ENCODE peak calls at places on chromosome 20, in eight cellular contexts. One of them, this sample, is unnamed.

GRCh38 chr20:63706852-63707557 is 771 bp downstream of the ARFRP1 start:
- DNase-seq in K562: peak
- DNase-seq in activated naive CD8-positive, alpha-beta T cell treated with anti-CD3 and anti-CD28 coated beads, Interleukin-2, amount 50 U/mL, for 16 hours: no peak
- DNase-seq in COLO829: peak
- DNase-seq in CD8-positive, alpha-beta T cell: peak
- DNase-seq in cardiac muscle cell: peak
- DNase-seq in T-helper 9 cell: peak
- DNase-seq in left ventricle myocardium inferior: no peak
- DNase-seq in this sample: no peak

GRCh38 chr20:58596244-58597010 is 54.7 kb upstream of the STX16 start:
- DNase-seq in K562: no peak
- DNase-seq in activated naive CD8-positive, alpha-beta T cell treated with anti-CD3 and anti-CD28 coated beads, Interleukin-2, amount 50 U/mL, for 16 hours: no peak
- DNase-seq in COLO829: no peak
- DNase-seq in CD8-positive, alpha-beta T cell: no peak
- DNase-seq in cardiac muscle cell: no peak
- DNase-seq in T-helper 9 cell: no peak
- DNase-seq in left ventricle myocardium inferior: no peak
- DNase-seq in this sample: no peak

GRCh38 chr20:3758566-3758965 is 9.0 kb downstream of the ADISSP start:
- DNase-seq in K562: no peak
- DNase-seq in activated naive CD8-positive, alpha-beta T cell treated with anti-CD3 and anti-CD28 coated beads, Interleukin-2, amount 50 U/mL, for 16 hours: no peak
- DNase-seq in COLO829: no peak
- DNase-seq in CD8-positive, alpha-beta T cell: no peak
- DNase-seq in cardiac muscle cell: no peak
- DNase-seq in T-helper 9 cell: no peak
- DNase-seq in left ventricle myocardium inferior: no peak
- DNase-seq in this sample: no peak

GRCh38 chr20:22801528-22801927 is 217.2 kb upstream of the FOXA2 start:
- DNase-seq in K562: no peak
- DNase-seq in activated naive CD8-positive, alpha-beta T cell treated with anti-CD3 and anti-CD28 coated beads, Interleukin-2, amount 50 U/mL, for 16 hours: no peak
- DNase-seq in COLO829: no peak
- DNase-seq in CD8-positive, alpha-beta T cell: no peak
- DNase-seq in cardiac muscle cell: no peak
- DNase-seq in T-helper 9 cell: no peak
- DNase-seq in left ventricle myocardium inferior: no peak
- DNase-seq in this sample: no peak

GRCh38 chr20:8721098-8721497 is 347.8 kb upstream of the PLCB4 start:
- DNase-seq in K562: no peak
- DNase-seq in activated naive CD8-positive, alpha-beta T cell treated with anti-CD3 and anti-CD28 coated beads, Interleukin-2, amount 50 U/mL, for 16 hours: no peak
- DNase-seq in COLO829: peak
- DNase-seq in CD8-positive, alpha-beta T cell: no peak
- DNase-seq in cardiac muscle cell: peak
- DNase-seq in T-helper 9 cell: no peak
- DNase-seq in left ventricle myocardium inferior: peak
- DNase-seq in this sample: no peak

GRCh38 chr20:58697867-58698703 is 5.5 kb downstream of the NPEPL1 start:
- DNase-seq in K562: no peak
- DNase-seq in activated naive CD8-positive, alpha-beta T cell treated with anti-CD3 and anti-CD28 coated beads, Interleukin-2, amount 50 U/mL, for 16 hours: no peak
- DNase-seq in COLO829: no peak
- DNase-seq in CD8-positive, alpha-beta T cell: no peak
- DNase-seq in cardiac muscle cell: no peak
- DNase-seq in T-helper 9 cell: no peak
- DNase-seq in left ventricle myocardium inferior: peak
- DNase-seq in this sample: no peak

GRCh38 chr20:17590245-17590644 is 20.4 kb downstream of the DSTN start:
- DNase-seq in K562: no peak
- DNase-seq in activated naive CD8-positive, alpha-beta T cell treated with anti-CD3 and anti-CD28 coated beads, Interleukin-2, amount 50 U/mL, for 16 hours: no peak
- DNase-seq in COLO829: no peak
- DNase-seq in CD8-positive, alpha-beta T cell: no peak
- DNase-seq in cardiac muscle cell: peak
- DNase-seq in T-helper 9 cell: no peak
- DNase-seq in left ventricle myocardium inferior: no peak
- DNase-seq in this sample: no peak

GRCh38 chr20:2872304-2873009 is 824 bp upstream of the PTPRA start:
- DNase-seq in K562: peak
- DNase-seq in activated naive CD8-positive, alpha-beta T cell treated with anti-CD3 and anti-CD28 coated beads, Interleukin-2, amount 50 U/mL, for 16 hours: peak
- DNase-seq in COLO829: no peak
- DNase-seq in CD8-positive, alpha-beta T cell: peak
- DNase-seq in cardiac muscle cell: peak
- DNase-seq in T-helper 9 cell: peak
- DNase-seq in left ventricle myocardium inferior: peak
- DNase-seq in this sample: peak

GRCh38 chr20:33846291-33846916 is 35.3 kb downstream of the CHMP4B start:
- DNase-seq in K562: peak
- DNase-seq in activated naive CD8-positive, alpha-beta T cell treated with anti-CD3 and anti-CD28 coated beads, Interleukin-2, amount 50 U/mL, for 16 hours: no peak
- DNase-seq in COLO829: peak
- DNase-seq in CD8-positive, alpha-beta T cell: no peak
- DNase-seq in cardiac muscle cell: no peak
- DNase-seq in T-helper 9 cell: no peak
- DNase-seq in left ventricle myocardium inferior: peak
- DNase-seq in this sample: no peak

GRCh38 chr20:60446273-60447111 is 488.3 kb downstream of the CDH26 start:
- DNase-seq in K562: no peak
- DNase-seq in activated naive CD8-positive, alpha-beta T cell treated with anti-CD3 and anti-CD28 coated beads, Interleukin-2, amount 50 U/mL, for 16 hours: no peak
- DNase-seq in COLO829: no peak
- DNase-seq in CD8-positive, alpha-beta T cell: no peak
- DNase-seq in cardiac muscle cell: no peak
- DNase-seq in T-helper 9 cell: no peak
- DNase-seq in left ventricle myocardium inferior: no peak
- DNase-seq in this sample: no peak

GRCh38 chr20:20513720-20514119 is 145.8 kb downstream of the INSM1 start:
- DNase-seq in K562: no peak
- DNase-seq in activated naive CD8-positive, alpha-beta T cell treated with anti-CD3 and anti-CD28 coated beads, Interleukin-2, amount 50 U/mL, for 16 hours: no peak
- DNase-seq in COLO829: no peak
- DNase-seq in CD8-positive, alpha-beta T cell: no peak
- DNase-seq in cardiac muscle cell: no peak
- DNase-seq in T-helper 9 cell: no peak
- DNase-seq in left ventricle myocardium inferior: no peak
- DNase-seq in this sample: no peak

GRCh38 chr20:25459111-25459830 is 51.8 kb downstream of the GINS1 start:
- DNase-seq in K562: no peak
- DNase-seq in activated naive CD8-positive, alpha-beta T cell treated with anti-CD3 and anti-CD28 coated beads, Interleukin-2, amount 50 U/mL, for 16 hours: no peak
- DNase-seq in COLO829: no peak
- DNase-seq in CD8-positive, alpha-beta T cell: no peak
- DNase-seq in cardiac muscle cell: no peak
- DNase-seq in T-helper 9 cell: no peak
- DNase-seq in left ventricle myocardium inferior: no peak
- DNase-seq in this sample: no peak

GRCh38 chr20:18360601-18361000 is 72.3 kb downstream of the ZNF133 start:
- DNase-seq in K562: no peak
- DNase-seq in activated naive CD8-positive, alpha-beta T cell treated with anti-CD3 and anti-CD28 coated beads, Interleukin-2, amount 50 U/mL, for 16 hours: no peak
- DNase-seq in COLO829: no peak
- DNase-seq in CD8-positive, alpha-beta T cell: no peak
- DNase-seq in cardiac muscle cell: no peak
- DNase-seq in T-helper 9 cell: no peak
- DNase-seq in left ventricle myocardium inferior: no peak
- DNase-seq in this sample: no peak

GRCh38 chr20:2108987-2109386 is 7.4 kb downstream of the STK35 start:
- DNase-seq in K562: no peak
- DNase-seq in activated naive CD8-positive, alpha-beta T cell treated with anti-CD3 and anti-CD28 coated beads, Interleukin-2, amount 50 U/mL, for 16 hours: no peak
- DNase-seq in COLO829: no peak
- DNase-seq in CD8-positive, alpha-beta T cell: no peak
- DNase-seq in cardiac muscle cell: no peak
- DNase-seq in T-helper 9 cell: no peak
- DNase-seq in left ventricle myocardium inferior: no peak
- DNase-seq in this sample: no peak

GRCh38 chr20:2217857-2218529 is 77.8 kb upstream of the TGM3 start:
- DNase-seq in K562: no peak
- DNase-seq in activated naive CD8-positive, alpha-beta T cell treated with anti-CD3 and anti-CD28 coated beads, Interleukin-2, amount 50 U/mL, for 16 hours: no peak
- DNase-seq in COLO829: no peak
- DNase-seq in CD8-positive, alpha-beta T cell: no peak
- DNase-seq in cardiac muscle cell: no peak
- DNase-seq in T-helper 9 cell: no peak
- DNase-seq in left ventricle myocardium inferior: no peak
- DNase-seq in this sample: no peak

GRCh38 chr20:7038029-7038428 is 270.5 kb downstream of the BMP2 start:
- DNase-seq in K562: no peak
- DNase-seq in activated naive CD8-positive, alpha-beta T cell treated with anti-CD3 and anti-CD28 coated beads, Interleukin-2, amount 50 U/mL, for 16 hours: no peak
- DNase-seq in COLO829: no peak
- DNase-seq in CD8-positive, alpha-beta T cell: no peak
- DNase-seq in cardiac muscle cell: no peak
- DNase-seq in T-helper 9 cell: no peak
- DNase-seq in left ventricle myocardium inferior: no peak
- DNase-seq in this sample: no peak

GRCh38 chr20:43386878-43387277 is 70.8 kb upstream of the SRSF6 start:
- DNase-seq in K562: no peak
- DNase-seq in activated naive CD8-positive, alpha-beta T cell treated with anti-CD3 and anti-CD28 coated beads, Interleukin-2, amount 50 U/mL, for 16 hours: no peak
- DNase-seq in COLO829: no peak
- DNase-seq in CD8-positive, alpha-beta T cell: no peak
- DNase-seq in cardiac muscle cell: no peak
- DNase-seq in T-helper 9 cell: no peak
- DNase-seq in left ventricle myocardium inferior: no peak
- DNase-seq in this sample: no peak

GRCh38 chr20:17615645-17616479 is 46.0 kb downstream of the DSTN start:
- DNase-seq in K562: no peak
- DNase-seq in activated naive CD8-positive, alpha-beta T cell treated with anti-CD3 and anti-CD28 coated beads, Interleukin-2, amount 50 U/mL, for 16 hours: no peak
- DNase-seq in COLO829: no peak
- DNase-seq in CD8-positive, alpha-beta T cell: no peak
- DNase-seq in cardiac muscle cell: no peak
- DNase-seq in T-helper 9 cell: no peak
- DNase-seq in left ventricle myocardium inferior: no peak
- DNase-seq in this sample: no peak

GRCh38 chr20:5056801-5057599 is 55.7 kb upstream of the SLC23A2 start:
- DNase-seq in K562: peak
- DNase-seq in activated naive CD8-positive, alpha-beta T cell treated with anti-CD3 and anti-CD28 coated beads, Interleukin-2, amount 50 U/mL, for 16 hours: peak
- DNase-seq in COLO829: peak
- DNase-seq in CD8-positive, alpha-beta T cell: peak
- DNase-seq in cardiac muscle cell: no peak
- DNase-seq in T-helper 9 cell: peak
- DNase-seq in left ventricle myocardium inferior: peak
- DNase-seq in this sample: peak

GRCh38 chr20:58133020-58133419 is 95.4 kb downstream of the ANKRD60 start:
- DNase-seq in K562: no peak
- DNase-seq in activated naive CD8-positive, alpha-beta T cell treated with anti-CD3 and anti-CD28 coated beads, Interleukin-2, amount 50 U/mL, for 16 hours: no peak
- DNase-seq in COLO829: no peak
- DNase-seq in CD8-positive, alpha-beta T cell: no peak
- DNase-seq in cardiac muscle cell: no peak
- DNase-seq in T-helper 9 cell: no peak
- DNase-seq in left ventricle myocardium inferior: no peak
- DNase-seq in this sample: no peak

GRCh38 chr20:41427833-41428232 is 61.2 kb upstream of the EMILIN3 start:
- DNase-seq in K562: no peak
- DNase-seq in activated naive CD8-positive, alpha-beta T cell treated with anti-CD3 and anti-CD28 coated beads, Interleukin-2, amount 50 U/mL, for 16 hours: no peak
- DNase-seq in COLO829: no peak
- DNase-seq in CD8-positive, alpha-beta T cell: no peak
- DNase-seq in cardiac muscle cell: no peak
- DNase-seq in T-helper 9 cell: no peak
- DNase-seq in left ventricle myocardium inferior: no peak
- DNase-seq in this sample: no peak

GRCh38 chr20:62458256-62459251 is 17.2 kb downstream of the GATA5 start:
- DNase-seq in K562: peak
- DNase-seq in activated naive CD8-positive, alpha-beta T cell treated with anti-CD3 and anti-CD28 coated beads, Interleukin-2, amount 50 U/mL, for 16 hours: no peak
- DNase-seq in COLO829: no peak
- DNase-seq in CD8-positive, alpha-beta T cell: no peak
- DNase-seq in cardiac muscle cell: no peak
- DNase-seq in T-helper 9 cell: no peak
- DNase-seq in left ventricle myocardium inferior: no peak
- DNase-seq in this sample: no peak

GRCh38 chr20:58069207-58069606 is 159.2 kb downstream of the ANKRD60 start:
- DNase-seq in K562: no peak
- DNase-seq in activated naive CD8-positive, alpha-beta T cell treated with anti-CD3 and anti-CD28 coated beads, Interleukin-2, amount 50 U/mL, for 16 hours: no peak
- DNase-seq in COLO829: no peak
- DNase-seq in CD8-positive, alpha-beta T cell: no peak
- DNase-seq in cardiac muscle cell: no peak
- DNase-seq in T-helper 9 cell: no peak
- DNase-seq in left ventricle myocardium inferior: no peak
- DNase-seq in this sample: no peak

GRCh38 chr20:15491564-15491963 is 1081.7 kb downstream of the KIF16B start:
- DNase-seq in K562: no peak
- DNase-seq in activated naive CD8-positive, alpha-beta T cell treated with anti-CD3 and anti-CD28 coated beads, Interleukin-2, amount 50 U/mL, for 16 hours: no peak
- DNase-seq in COLO829: no peak
- DNase-seq in CD8-positive, alpha-beta T cell: no peak
- DNase-seq in cardiac muscle cell: no peak
- DNase-seq in T-helper 9 cell: no peak
- DNase-seq in left ventricle myocardium inferior: no peak
- DNase-seq in this sample: no peak

GRCh38 chr20:58852559-58853271 is at the start of gene GNAS:
- DNase-seq in K562: peak
- DNase-seq in activated naive CD8-positive, alpha-beta T cell treated with anti-CD3 and anti-CD28 coated beads, Interleukin-2, amount 50 U/mL, for 16 hours: no peak
- DNase-seq in COLO829: peak
- DNase-seq in CD8-positive, alpha-beta T cell: peak
- DNase-seq in cardiac muscle cell: peak
- DNase-seq in T-helper 9 cell: peak
- DNase-seq in left ventricle myocardium inferior: peak
- DNase-seq in this sample: peak

GRCh38 chr20:60453847-60454246 is 495.6 kb downstream of the CDH26 start:
- DNase-seq in K562: peak
- DNase-seq in activated naive CD8-positive, alpha-beta T cell treated with anti-CD3 and anti-CD28 coated beads, Interleukin-2, amount 50 U/mL, for 16 hours: no peak
- DNase-seq in COLO829: no peak
- DNase-seq in CD8-positive, alpha-beta T cell: no peak
- DNase-seq in cardiac muscle cell: peak
- DNase-seq in T-helper 9 cell: no peak
- DNase-seq in left ventricle myocardium inferior: no peak
- DNase-seq in this sample: no peak

GRCh38 chr20:46746972-46747371 is 37.5 kb downstream of the SLC2A10 start:
- DNase-seq in K562: no peak
- DNase-seq in activated naive CD8-positive, alpha-beta T cell treated with anti-CD3 and anti-CD28 coated beads, Interleukin-2, amount 50 U/mL, for 16 hours: no peak
- DNase-seq in COLO829: peak
- DNase-seq in CD8-positive, alpha-beta T cell: no peak
- DNase-seq in cardiac muscle cell: no peak
- DNase-seq in T-helper 9 cell: no peak
- DNase-seq in left ventricle myocardium inferior: no peak
- DNase-seq in this sample: no peak

GRCh38 chr20:12293900-12294299 is 376.2 kb downstream of the BTBD3 start:
- DNase-seq in K562: no peak
- DNase-seq in activated naive CD8-positive, alpha-beta T cell treated with anti-CD3 and anti-CD28 coated beads, Interleukin-2, amount 50 U/mL, for 16 hours: no peak
- DNase-seq in COLO829: no peak
- DNase-seq in CD8-positive, alpha-beta T cell: no peak
- DNase-seq in cardiac muscle cell: no peak
- DNase-seq in T-helper 9 cell: no peak
- DNase-seq in left ventricle myocardium inferior: no peak
- DNase-seq in this sample: no peak

GRCh38 chr20:20549267-20549612 is 163.2 kb downstream of the RALGAPA2 start:
- DNase-seq in K562: no peak
- DNase-seq in activated naive CD8-positive, alpha-beta T cell treated with anti-CD3 and anti-CD28 coated beads, Interleukin-2, amount 50 U/mL, for 16 hours: no peak
- DNase-seq in COLO829: no peak
- DNase-seq in CD8-positive, alpha-beta T cell: no peak
- DNase-seq in cardiac muscle cell: no peak
- DNase-seq in T-helper 9 cell: no peak
- DNase-seq in left ventricle myocardium inferior: no peak
- DNase-seq in this sample: no peak

GRCh38 chr20:26295006-26295405 is 598.4 kb upstream of the ZNF337 start:
- DNase-seq in K562: no peak
- DNase-seq in activated naive CD8-positive, alpha-beta T cell treated with anti-CD3 and anti-CD28 coated beads, Interleukin-2, amount 50 U/mL, for 16 hours: no peak
- DNase-seq in COLO829: no peak
- DNase-seq in CD8-positive, alpha-beta T cell: no peak
- DNase-seq in cardiac muscle cell: no peak
- DNase-seq in T-helper 9 cell: no peak
- DNase-seq in left ventricle myocardium inferior: no peak
- DNase-seq in this sample: no peak

GRCh38 chr20:1735417-1736089 is 78.0 kb upstream of the SIRPG start:
- DNase-seq in K562: no peak
- DNase-seq in activated naive CD8-positive, alpha-beta T cell treated with anti-CD3 and anti-CD28 coated beads, Interleukin-2, amount 50 U/mL, for 16 hours: no peak
- DNase-seq in COLO829: no peak
- DNase-seq in CD8-positive, alpha-beta T cell: no peak
- DNase-seq in cardiac muscle cell: no peak
- DNase-seq in T-helper 9 cell: no peak
- DNase-seq in left ventricle myocardium inferior: no peak
- DNase-seq in this sample: no peak

GRCh38 chr20:9306521-9306920 is 207.9 kb upstream of the LAMP5 start:
- DNase-seq in K562: no peak
- DNase-seq in activated naive CD8-positive, alpha-beta T cell treated with anti-CD3 and anti-CD28 coated beads, Interleukin-2, amount 50 U/mL, for 16 hours: no peak
- DNase-seq in COLO829: no peak
- DNase-seq in CD8-positive, alpha-beta T cell: no peak
- DNase-seq in cardiac muscle cell: no peak
- DNase-seq in T-helper 9 cell: no peak
- DNase-seq in left ventricle myocardium inferior: no peak
- DNase-seq in this sample: no peak

GRCh38 chr20:38159949-38160756 is 4.9 kb downstream of the TGM2 start:
- DNase-seq in K562: peak
- DNase-seq in activated naive CD8-positive, alpha-beta T cell treated with anti-CD3 and anti-CD28 coated beads, Interleukin-2, amount 50 U/mL, for 16 hours: no peak
- DNase-seq in COLO829: no peak
- DNase-seq in CD8-positive, alpha-beta T cell: no peak
- DNase-seq in cardiac muscle cell: no peak
- DNase-seq in T-helper 9 cell: no peak
- DNase-seq in left ventricle myocardium inferior: no peak
- DNase-seq in this sample: no peak

GRCh38 chr20:43191946-43192847 is 2.5 kb upstream of the PTPRT start:
- DNase-seq in K562: peak
- DNase-seq in activated naive CD8-positive, alpha-beta T cell treated with anti-CD3 and anti-CD28 coated beads, Interleukin-2, amount 50 U/mL, for 16 hours: no peak
- DNase-seq in COLO829: peak
- DNase-seq in CD8-positive, alpha-beta T cell: no peak
- DNase-seq in cardiac muscle cell: peak
- DNase-seq in T-helper 9 cell: no peak
- DNase-seq in left ventricle myocardium inferior: no peak
- DNase-seq in this sample: no peak